ENCODE peak calls at places on chromosome 15, in nine cellular contexts. L, G, M, C, Y, W, K, T and A are unnamed samples.

GRCh38 chr15:63504979-63505841 is 817 bp downstream of the USP3 start:
- DNase-seq in W (peak), M (peak), C (peak), Y (peak), K (no peak), G (peak), L (peak), T (peak), A (no peak)

GRCh38 chr15:82851981-82852511 is 42.6 kb downstream of the WHAMM start:
- DNase-seq in C (no peak), T (peak), G (no peak), Y (no peak), K (no peak), M (no peak), L (no peak), W (no peak), A (no peak)

GRCh38 chr15:52716536-52716935 is 37.3 kb upstream of the ATOSA start:
- DNase-seq in M (no peak), G (no peak), C (no peak), L (no peak), T (no peak), W (no peak), Y (no peak), K (no peak), A (no peak)

GRCh38 chr15:38690737-38691332 is 126.2 kb upstream of the RASGRP1 start:
- DNase-seq in W (peak), T (peak), K (no peak), L (peak), Y (peak), M (peak), G (peak), C (peak), A (peak)

GRCh38 chr15:74793135-74794028 is 11.5 kb downstream of the CSK start:
- DNase-seq in Y (no peak), G (peak), M (no peak), T (peak), C (peak), K (no peak), W (peak), L (no peak), A (no peak)

GRCh38 chr15:75578206-75578947 is 738 bp downstream of the PTPN9 start:
- DNase-seq in G (peak), Y (peak), M (peak), K (no peak), W (peak), L (peak), T (no peak), C (no peak), A (peak)

GRCh38 chr15:75174736-75175135 is 26.9 kb upstream of the C15orf39 start:
- DNase-seq in K (no peak), C (no peak), W (no peak), G (no peak), M (no peak), L (no peak), Y (no peak), T (no peak), A (no peak)

GRCh38 chr15:39171944-39172368 is 408.9 kb upstream of the THBS1 start:
- DNase-seq in G (peak), Y (peak), C (peak), M (peak), T (peak), W (peak), L (peak), K (peak), A (peak)

GRCh38 chr15:84570164-84570692 is 30.6 kb upstream of the ZSCAN2 start:
- DNase-seq in M (peak), G (peak), K (no peak), Y (no peak), C (no peak), T (peak), L (no peak), W (peak), A (no peak)

GRCh38 chr15:99928429-99928981 is 195.3 kb upstream of the LYSMD4 start:
- DNase-seq in W (peak), G (peak), T (peak), M (peak), Y (peak), K (no peak), L (peak), C (peak), A (no peak)

GRCh38 chr15:33201376-33202189 is 7.1 kb upstream of the FMN1 start:
- DNase-seq in C (peak), G (peak), W (peak), Y (peak), T (no peak), M (peak), L (peak), K (no peak), A (peak)

GRCh38 chr15:33171202-33171601 is 23.3 kb downstream of the FMN1 start:
- DNase-seq in T (no peak), L (no peak), C (no peak), K (no peak), G (no peak), Y (no peak), W (no peak), M (no peak), A (no peak)

GRCh38 chr15:36808401-36809160 is 229.2 kb downstream of the CDIN1 start:
- DNase-seq in K (no peak), C (peak), G (no peak), L (no peak), Y (no peak), W (no peak), M (no peak), T (peak), A (no peak)

GRCh38 chr15:72782993-72783562 is 480 bp downstream of the ADPGK start:
- DNase-seq in Y (peak), L (no peak), M (peak), C (no peak), T (peak), K (no peak), G (peak), W (no peak), A (no peak)

GRCh38 chr15:32786906-32787305 is 69.1 kb downstream of the GREM1 start:
- DNase-seq in T (no peak), M (no peak), Y (no peak), W (no peak), G (no peak), L (no peak), K (no peak), C (no peak), A (no peak)

GRCh38 chr15:77898811-77899730 is 178.4 kb downstream of the TBC1D2B start:
- DNase-seq in M (no peak), W (no peak), Y (no peak), T (no peak), K (no peak), G (no peak), C (no peak), L (no peak), A (no peak)

GRCh38 chr15:67865331-67865730 is 25.5 kb upstream of the RNU6-1 start:
- DNase-seq in C (no peak), T (no peak), K (no peak), W (no peak), Y (no peak), G (no peak), L (no peak), M (no peak), A (no peak)

GRCh38 chr15:59232476-59232875 is 25.8 kb downstream of the LDHAL6B start:
- DNase-seq in C (peak), Y (no peak), K (peak), M (no peak), W (no peak), L (no peak), G (no peak), T (peak), A (no peak)

GRCh38 chr15:66779331-66780009 is 77.4 kb downstream of the SMAD6 start:
- DNase-seq in L (no peak), T (no peak), W (no peak), K (no peak), G (no peak), C (no peak), Y (no peak), M (no peak), A (no peak)

GRCh38 chr15:56765252-56765651 is 31.9 kb upstream of the ZNF280D start:
- DNase-seq in M (no peak), Y (no peak), C (peak), W (no peak), T (peak), K (no peak), L (no peak), G (no peak), A (no peak)

GRCh38 chr15:52040167-52040900 is 21.3 kb downstream of the MAPK6 start:
- DNase-seq in L (no peak), C (no peak), T (peak), W (no peak), G (no peak), M (no peak), K (no peak), Y (no peak), A (no peak)

GRCh38 chr15:98257290-98257689 is 296.8 kb downstream of the ARRDC4 start:
- DNase-seq in G (no peak), T (no peak), Y (no peak), C (no peak), K (no peak), W (no peak), L (no peak), M (no peak), A (no peak)

GRCh38 chr15:28019594-28020320 is 79.4 kb downstream of the OCA2 start:
- DNase-seq in W (no peak), T (no peak), M (no peak), C (no peak), K (no peak), G (no peak), L (no peak), Y (no peak), A (no peak)

GRCh38 chr15:96345560-96346389 is 15.3 kb downstream of the NR2F2 start:
- DNase-seq in G (no peak), K (no peak), C (peak), L (peak), T (peak), W (no peak), M (peak), Y (no peak), A (peak)

GRCh38 chr15:90860942-90861675 is 7.3 kb upstream of the FURIN start:
- DNase-seq in L (peak), W (no peak), C (no peak), K (no peak), T (no peak), Y (peak), M (no peak), G (no peak), A (no peak)

GRCh38 chr15:84828433-84828908 is 11.3 kb downstream of the ALPK3 start:
- DNase-seq in L (no peak), C (no peak), Y (no peak), G (no peak), T (peak), K (no peak), W (peak), M (no peak), A (no peak)